ENCODE peak calls at places on chromosomes 16 and 17, in four cellular contexts. K is IMR-90, P is H9, E is H1. V is an unnamed sample.

GRCh38 chr16:59698341-59698979 is 964.3 kb upstream of the GOT2 start:
- DNase-seq in E (no peak), K (peak), P (no peak), V (no peak)

GRCh38 chr16:86676216-86676800 is 98.0 kb downstream of the FOXL1 start:
- DNase-seq in E (no peak), K (peak), P (no peak), V (no peak)

GRCh38 chr16:71373073-71373472 is 14.6 kb downstream of the CALB2 start:
- DNase-seq in E (no peak), P (no peak), K (peak), V (no peak)

GRCh38 chr17:76427457-76428231 is 25.3 kb downstream of the UBE2O start:
- DNase-seq in P (no peak), E (no peak), K (peak), V (no peak)

GRCh38 chr16:73064996-73065349 is 17.0 kb upstream of the ZFHX3 start:
- DNase-seq in K (no peak), P (peak), E (no peak), V (no peak)

GRCh38 chr16:70750893-70751467 is 50.0 kb downstream of the VAC14 start:
- DNase-seq in K (peak), P (no peak), E (no peak), V (no peak)

GRCh38 chr16:66278604-66279262 is 87.8 kb upstream of the CDH5 start:
- DNase-seq in E (no peak), P (peak), K (no peak), V (peak)

GRCh38 chr17:10247806-10248334 is 49.5 kb upstream of the GAS7 start:
- DNase-seq in P (no peak), E (no peak), K (no peak), V (no peak)

GRCh38 chr16:73956592-73957495 is 339.8 kb upstream of the PSMD7 start:
- DNase-seq in P (peak), E (no peak), K (peak), V (peak)

GRCh38 chr16:68923116-68923515 is 79.8 kb downstream of the TANGO6 start:
- DNase-seq in K (no peak), E (no peak), P (no peak), V (no peak)

GRCh38 chr17:43880420-43880991 is 26.8 kb downstream of the MPP2 start:
- DNase-seq in P (peak), E (no peak), K (no peak), V (peak)

GRCh38 chr16:1311212-1311737 is 1.8 kb downstream of the UBE2I start:
- DNase-seq in P (no peak), E (no peak), K (no peak), V (no peak)

GRCh38 chr16:20774703-20775362 is 11.0 kb downstream of the ACSM3 start:
- DNase-seq in K (peak), P (peak), E (peak), V (peak)

GRCh38 chr16:24972608-24973220 is 42.5 kb downstream of the ARHGAP17 start:
- DNase-seq in K (no peak), P (no peak), E (no peak), V (no peak)

GRCh38 chr16:57229079-57229478 is 16.0 kb upstream of the ARL2BP start:
- DNase-seq in P (no peak), E (no peak), K (no peak), V (no peak)

GRCh38 chr17:75764711-75765421 is at the start of gene GALK1:
- DNase-seq in K (peak), E (no peak), P (peak), V (peak)

GRCh38 chr16:66858740-66859396 is 14.7 kb downstream of the CA7 start:
- DNase-seq in P (no peak), K (peak), E (no peak), V (no peak)

GRCh38 chr16:31033709-31034492 is 543 bp downstream of the STX4 start:
- DNase-seq in E (no peak), P (peak), K (peak), V (peak)

GRCh38 chr17:75832164-75832651 is 12.0 kb downstream of the UNC13D start:
- DNase-seq in P (no peak), E (no peak), K (peak), V (peak)

GRCh38 chr17:28788100-28788499 is 44.3 kb downstream of the TRAF4 start:
- DNase-seq in E (no peak), K (no peak), P (no peak), V (no peak)

GRCh38 chr16:75251280-75252048 is at the start of gene BCAR1:
- DNase-seq in E (peak), K (peak), P (peak), V (peak)

GRCh38 chr17:49555495-49556018 is 20.1 kb upstream of the NXPH3 start:
- DNase-seq in K (no peak), P (peak), E (no peak), V (no peak)

GRCh38 chr17:50973557-50974494 is 107.7 kb upstream of the TOB1 start:
- DNase-seq in K (no peak), P (no peak), E (no peak), V (no peak)

GRCh38 chr17:66533572-66533971 is 231.2 kb downstream of the PRKCA start:
- DNase-seq in E (no peak), P (peak), K (peak), V (peak)

GRCh38 chr16:79618712-79619050 is 18.1 kb upstream of the MAF start:
- DNase-seq in P (no peak), E (no peak), K (no peak), V (no peak)

GRCh38 chr17:77778636-77779524 is 179.6 kb upstream of the TNRC6C start:
- DNase-seq in P (no peak), K (no peak), E (no peak), V (no peak)

GRCh38 chr16:68375801-68376536 is 65.2 kb downstream of the PRMT7 start:
- DNase-seq in P (no peak), K (no peak), E (no peak), V (no peak)

GRCh38 chr16:7722761-7723160 is 390.1 kb downstream of the RBFOX1 start:
- DNase-seq in K (no peak), P (no peak), E (no peak), V (peak)

GRCh38 chr17:19742495-19742894 is 5.6 kb downstream of the ALDH3A1 start:
- DNase-seq in E (no peak), K (no peak), P (no peak), V (no peak)

GRCh38 chr16:86975445-86975844 is 341.7 kb downstream of the C16orf95 start:
- DNase-seq in K (peak), E (peak), P (peak), V (peak)

GRCh38 chr16:79192904-79193303 is 407.6 kb downstream of the MAF start:
- DNase-seq in E (no peak), P (no peak), K (no peak), V (no peak)

GRCh38 chr17:10875411-10875810 is 37.5 kb upstream of the PIRT start:
- DNase-seq in K (no peak), E (no peak), P (peak), V (peak)

GRCh38 chr16:15966420-15967222 is 17.2 kb downstream of the ABCC1 start:
- DNase-seq in E (no peak), K (peak), P (no peak), V (peak)

DNA sequence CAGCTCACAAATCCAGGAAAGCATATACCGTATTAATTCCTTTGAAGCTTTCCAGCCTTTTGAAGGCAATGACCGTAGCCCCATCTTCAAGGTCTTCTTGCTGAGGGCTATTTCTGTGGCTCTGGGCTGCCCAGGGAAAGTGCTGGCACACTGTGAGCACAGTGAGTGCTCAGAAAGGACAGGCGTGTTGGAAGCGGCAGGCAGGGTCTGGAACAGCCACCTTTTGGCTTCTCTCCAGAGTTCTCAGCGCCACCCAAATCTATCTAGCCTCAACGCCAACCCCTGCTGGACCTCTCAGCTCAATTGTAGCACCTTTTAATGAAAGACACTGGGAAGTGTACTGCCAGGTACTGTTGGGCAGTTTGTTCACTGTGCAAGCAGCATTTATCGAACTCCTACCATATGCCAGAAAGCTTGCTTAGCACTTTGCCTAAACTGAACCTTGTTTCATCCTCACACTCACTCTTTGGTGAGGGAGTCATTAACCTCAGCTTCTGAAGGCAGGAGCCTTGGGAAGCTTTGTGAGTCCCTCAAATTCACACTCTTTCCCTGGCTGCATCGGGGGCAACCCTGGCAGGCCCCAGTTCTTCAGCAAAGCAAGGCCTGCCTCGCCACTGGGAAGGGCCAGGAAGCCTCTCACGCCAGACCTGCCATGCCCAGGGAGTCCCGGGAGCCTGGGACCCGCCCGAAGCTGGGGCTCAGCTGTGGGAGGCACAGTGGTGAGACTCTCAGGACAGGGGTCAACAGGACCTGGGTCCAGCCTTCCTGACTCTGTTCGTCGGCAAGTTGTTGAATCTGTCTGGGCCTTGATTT is 13.5 kb upstream of the CIBAR2 start:
- DNase-seq in P (no peak), K (no peak), E (no peak), V (no peak)
- H3K4ac ChIP-seq in P (no peak), K (peak), E (peak), V (no peak)

DNA sequence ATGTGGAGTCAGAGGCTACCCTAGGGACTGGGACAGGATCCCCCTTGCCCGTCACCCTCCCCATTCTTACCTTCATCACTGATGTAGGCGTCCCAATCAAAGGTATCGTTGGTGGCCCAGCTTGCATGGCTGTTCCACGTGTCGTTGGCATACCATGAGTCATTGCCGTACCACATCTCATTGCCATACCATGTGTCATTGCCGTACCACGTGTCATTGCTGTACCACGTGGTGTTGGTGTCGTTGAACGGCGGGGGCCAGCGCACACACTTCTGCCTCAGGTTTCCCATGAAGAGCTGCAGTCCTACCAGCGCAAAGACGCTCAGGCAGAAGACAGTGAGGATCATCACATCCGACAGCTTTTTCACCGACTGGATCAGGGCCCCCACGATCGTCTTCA is 4.8 kb downstream of the SCN4A start:
- DNase-seq in K (peak), P (no peak), E (no peak), V (no peak)
- H4K5ac ChIP-seq in K (no peak), P (no peak), E (no peak), V (no peak)

DNA sequence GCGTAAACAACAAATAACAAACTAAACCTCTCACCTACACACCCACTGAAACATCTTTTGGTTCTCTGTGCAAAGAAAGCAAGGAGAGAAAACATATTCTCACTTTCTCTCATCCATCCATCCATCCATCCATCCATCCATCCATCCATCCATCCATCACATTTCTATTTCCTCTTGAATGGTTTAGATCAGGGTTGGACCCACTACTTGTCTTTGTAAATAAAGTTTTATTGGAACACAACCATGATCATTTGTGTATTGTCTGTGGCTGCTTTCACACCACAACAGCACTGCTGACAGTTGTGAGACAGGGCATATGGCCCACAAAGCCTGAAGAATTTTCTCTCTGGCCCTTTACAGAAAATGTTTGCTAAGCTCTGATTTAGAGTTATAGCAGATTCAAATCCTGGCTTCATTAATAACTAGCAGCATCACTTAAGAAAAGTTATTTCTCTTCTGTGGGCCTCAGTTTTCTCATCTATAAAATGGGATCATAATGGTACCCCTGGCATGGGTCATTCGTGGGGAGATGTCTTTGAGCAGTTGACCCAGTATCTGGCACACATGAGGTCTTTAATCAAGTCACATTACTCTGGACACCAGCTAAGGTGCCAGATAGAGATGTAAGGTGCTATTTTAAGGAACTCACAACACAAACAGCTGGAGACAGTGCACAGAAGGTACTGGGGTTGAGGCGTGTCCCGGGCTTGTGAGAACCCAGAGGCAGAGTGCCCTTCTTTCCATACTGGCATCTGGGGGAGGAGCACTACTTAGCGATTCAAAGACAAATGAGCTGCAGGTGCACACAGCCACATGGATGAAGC is 146.3 kb downstream of the CMIP start:
- DNase-seq in P (no peak), E (no peak), K (no peak), V (no peak)
- H3K4ac ChIP-seq in P (no peak), E (no peak), K (no peak), V (no peak)

GRCh38 chr16:3979518-3979917 is 99.0 kb upstream of the CREBBP start:
- DNase-seq in K (no peak), P (no peak), E (no peak), V (no peak)
- H4K5ac ChIP-seq in K (no peak), P (no peak), E (no peak), V (no peak)

GRCh38 chr17:1050246-1050995 is 53.5 kb downstream of the TIMM22 start:
- DNase-seq in K (no peak), P (no peak), E (no peak), V (no peak)

GRCh38 chr17:1047177-1047885 is 50.4 kb downstream of the TIMM22 start:
- DNase-seq in P (no peak), K (peak), E (no peak), V (no peak)

GRCh38 chr17:1049446-1050225 is 52.7 kb downstream of the TIMM22 start:
- DNase-seq in K (no peak), P (no peak), E (no peak), V (no peak)

GRCh38 chr17:1045456-1045855 is 48.5 kb downstream of the TIMM22 start:
- DNase-seq in E (no peak), P (no peak), K (no peak), V (no peak)

GRCh38 chr17:1047886-1048470 is 51.0 kb downstream of the TIMM22 start:
- DNase-seq in K (no peak), E (no peak), P (no peak), V (no peak)
- H3K4ac ChIP-seq in K (peak), E (no peak), P (no peak), V (no peak)

GRCh38 chr17:73645050-73645871 is 1.0 kb upstream of the SDK2 start:
- DNase-seq in K (no peak), P (peak), E (no peak), V (peak)
- H4K5ac ChIP-seq in K (no peak), P (no peak), E (no peak), V (no peak)

DNA sequence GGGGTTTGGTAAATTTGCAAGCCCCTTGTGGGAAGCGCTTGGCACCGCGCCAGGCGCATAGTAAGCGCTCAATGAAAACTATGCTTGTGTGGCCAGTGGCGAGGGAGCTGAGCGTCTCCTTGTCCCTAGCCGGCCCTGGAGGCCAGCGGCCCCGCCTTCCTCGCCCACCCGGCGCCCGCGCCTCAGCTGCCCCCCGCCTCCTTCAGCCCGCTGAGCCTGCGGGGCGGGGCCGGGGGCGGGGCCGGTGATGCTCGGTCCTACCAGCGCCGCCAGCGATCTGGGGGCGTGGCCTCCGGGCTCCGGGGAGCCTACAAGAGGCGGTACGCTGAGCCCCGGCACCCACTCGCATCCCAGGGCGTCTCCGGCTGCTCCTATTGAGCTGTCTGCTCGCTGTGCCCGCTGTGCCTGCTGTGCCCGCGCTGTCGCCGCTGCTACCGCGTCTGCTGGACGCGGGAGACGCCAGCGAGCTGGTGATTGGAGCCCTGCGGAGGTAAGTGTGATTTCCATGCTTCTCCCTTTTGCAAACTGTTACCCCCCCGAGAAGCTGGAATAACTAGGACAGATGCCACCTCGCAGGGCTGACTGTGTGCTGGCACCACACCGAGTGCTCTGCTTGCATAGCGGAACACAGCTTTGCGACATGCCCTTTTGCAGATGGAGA is at the start of gene CRISPLD2:
- DNase-seq in P (peak), E (peak), K (peak), V (peak)
- H3K4ac ChIP-seq in P (no peak), E (no peak), K (peak), V (no peak)

DNA sequence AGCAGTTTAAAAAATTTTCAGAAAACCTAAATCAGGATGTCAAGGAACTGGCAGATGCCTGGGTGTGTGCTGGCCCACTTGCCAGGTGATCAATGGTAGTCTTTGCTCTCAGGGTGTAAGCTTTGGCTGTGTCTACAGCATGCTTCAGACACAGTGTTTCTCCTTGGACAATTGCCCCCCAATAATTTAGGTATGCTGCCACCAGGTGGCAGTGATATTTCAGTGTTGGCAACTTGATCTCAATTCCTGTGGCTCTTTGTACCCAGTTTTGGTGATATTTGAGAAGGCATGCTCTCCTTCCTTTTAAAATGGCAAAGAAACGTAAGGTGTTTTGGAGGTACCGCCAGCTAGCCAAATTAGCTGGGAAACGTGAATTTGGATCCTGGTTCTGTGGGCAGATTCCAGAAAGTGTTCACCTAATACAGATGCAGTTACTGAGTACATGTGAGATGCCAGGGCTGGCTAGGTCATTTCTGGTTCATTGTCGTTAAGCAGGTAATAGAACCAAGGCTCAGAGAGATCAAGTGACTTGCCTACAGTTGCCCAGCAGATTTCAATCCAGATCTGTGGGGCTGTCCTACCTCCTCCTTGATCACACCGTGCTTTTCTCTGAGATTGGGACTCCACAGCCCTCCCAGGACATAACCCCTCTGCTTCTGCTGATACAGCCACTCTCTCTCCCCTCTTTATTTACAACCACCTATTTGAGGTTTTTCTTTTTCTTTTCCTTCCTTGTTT is 155.6 kb upstream of the PLCG2 start:
- DNase-seq in E (no peak), P (no peak), K (peak), V (peak)
- H4K5ac ChIP-seq in E (no peak), P (no peak), K (no peak), V (no peak)

GRCh38 chr17:80260791-80261158 is at the start of gene RNF213:
- DNase-seq in K (no peak), P (peak), E (no peak), V (peak)
- H3K4ac ChIP-seq in K (peak), P (peak), E (peak), V (peak)

V was measured in mesendoderm.